ENCODE peak calls at places on chromosome 5, in eight cellular contexts. E is A673, I is MCF 10A, Q is DMS79 treated with DMSO at 0.1 percent for 48 hours, G is NCI-H82, H is progenitor cell of endocrine pancreas, T is transverse colon, B is fibroblast of lung. W is an unnamed sample.

GRCh38 chr5:74870299-74871067 is 4.3 kb upstream of the FAM169A start:
- DNase-seq in Q (no peak), I (no peak), H (no peak), B (no peak), T (no peak), G (no peak), E (no peak), W (peak; percentile 39)

GRCh38 chr5:124634228-124634819 is 112.1 kb downstream of the ZNF608 start:
- DNase-seq in E (no peak), G (no peak), Q (no peak), I (no peak), B (peak; percentile 67), T (no peak), H (no peak), W (peak; percentile 81)

GRCh38 chr5:8057764-8058163 is 188.8 kb downstream of the MTRR start:
- DNase-seq in G (no peak), E (no peak), Q (no peak), T (no peak), H (no peak), B (peak; percentile 23), I (no peak), W (peak; percentile 19)

GRCh38 chr5:86546582-86546981 is 71.2 kb upstream of the COX7C start:
- DNase-seq in H (no peak), I (peak; percentile 21), B (no peak), Q (no peak), T (no peak), E (no peak), G (peak; percentile 15), W (no peak)

GRCh38 chr5:6728011-6728794 is 15.0 kb downstream of the TENT4A start:
- DNase-seq in H (no peak), T (no peak), I (no peak), E (peak; percentile 71), Q (no peak), G (peak; percentile 45), B (no peak), W (no peak)

GRCh38 chr5:132427285-132428146 is 58.0 kb downstream of the SLC22A5 start:
- DNase-seq in G (no peak), T (peak; percentile 80), B (no peak), Q (peak; percentile 14), I (peak; percentile 55), E (no peak), H (no peak), W (peak; percentile 50)

GRCh38 chr5:179827684-179828083 is 7.0 kb downstream of the SQSTM1 start:
- DNase-seq in G (no peak), T (peak; percentile 79), H (no peak), I (no peak), E (peak; percentile 33), B (peak; percentile 49), Q (no peak), W (peak; percentile 95)

GRCh38 chr5:134462047-134462575 is 50.4 kb upstream of the CDKN2AIPNL start:
- DNase-seq in B (no peak), T (no peak), G (no peak), H (no peak), Q (no peak), I (no peak), E (no peak), W (no peak)

GRCh38 chr5:66516535-66516934 is 79.7 kb upstream of the MAST4 start:
- DNase-seq in H (no peak), B (no peak), E (no peak), T (no peak), Q (peak; percentile 25), I (no peak), G (no peak), W (no peak)

GRCh38 chr5:153629027-153629426 is 138.6 kb downstream of the GRIA1 start:
- DNase-seq in E (peak; percentile 50), Q (no peak), H (no peak), B (peak; percentile 97), I (peak; percentile 96), G (peak; percentile 40), T (no peak), W (peak; percentile 74)

GRCh38 chr5:114332493-114332892 is 29.4 kb upstream of the KCNN2 start:
- DNase-seq in T (no peak), G (no peak), Q (no peak), I (no peak), B (no peak), E (no peak), H (no peak), W (no peak)

GRCh38 chr5:16464664-16465543 is 696 bp downstream of the ZNF622 start:
- DNase-seq in I (no peak), E (no peak), Q (no peak), B (peak; percentile 41), G (peak; percentile 34), H (no peak), T (peak; percentile 16), W (no peak)

GRCh38 chr5:147369742-147370374 is 135.0 kb downstream of the STK32A start:
- DNase-seq in I (peak; percentile 36), E (no peak), Q (peak; percentile 1), H (no peak), T (no peak), B (no peak), G (peak; percentile 26), W (no peak)

GRCh38 chr5:56077796-56078233 is 83.1 kb upstream of the IL6ST start:
- DNase-seq in I (no peak), G (no peak), Q (no peak), H (no peak), B (no peak), E (no peak), T (no peak), W (no peak)

GRCh38 chr5:2134543-2135299 is 252.0 kb upstream of the IRX4 start:
- DNase-seq in B (no peak), I (peak; percentile 49), H (no peak), G (no peak), E (no peak), T (no peak), Q (no peak), W (peak; percentile 80)

GRCh38 chr5:137563646-137564474 is 64.7 kb upstream of the SPOCK1 start:
- DNase-seq in I (peak; percentile 98), G (no peak), H (no peak), T (no peak), Q (peak; percentile 23), E (peak; percentile 97), B (peak; percentile 96), W (no peak)

GRCh38 chr5:149749481-149750365 is 19.6 kb downstream of the PPARGC1B start:
- DNase-seq in G (peak; percentile 83), E (no peak), B (peak; percentile 29), Q (no peak), I (peak; percentile 90), H (no peak), T (no peak), W (peak; percentile 87)

GRCh38 chr5:23446436-23446835 is 61.0 kb upstream of the PRDM9 start:
- DNase-seq in Q (no peak), E (no peak), B (peak; percentile 3), I (peak; percentile 89), T (no peak), H (no peak), G (no peak), W (no peak)

GRCh38 chr5:73381587-73382411 is 66.8 kb downstream of the FOXD1 start:
- DNase-seq in B (no peak), I (no peak), T (no peak), E (no peak), H (no peak), Q (no peak), G (no peak), W (no peak)

GRCh38 chr5:95779611-95780010 is 42.9 kb downstream of the GLRX start:
- DNase-seq in G (no peak), E (no peak), B (peak; percentile 61), T (no peak), Q (no peak), H (no peak), I (no peak), W (no peak)

GRCh38 chr5:111375645-111376044 is 136.7 kb downstream of the STARD4 start:
- DNase-seq in T (no peak), G (no peak), I (no peak), E (no peak), B (no peak), H (no peak), Q (no peak), W (no peak)

GRCh38 chr5:71475788-71476384 is 20.4 kb downstream of the BDP1 start:
- DNase-seq in H (no peak), T (no peak), I (peak; percentile 39), Q (no peak), E (peak; percentile 49), G (peak; percentile 37), B (peak; percentile 22), W (peak; percentile 60)

W was measured in osteoblast.